ENCODE peak calls at places on chromosomes 7 and 10, in ten cellular contexts. E is activated CD4-positive, alpha-beta memory T cell treated with anti-CD3 and anti-CD28 coated beads, Interleukin-2, amount 10 ng/mL, durations not matched to agents 7 days and 5 days; K is GM03348; W is KBM-7; Q is kidney glomerular epithelial cell; Z is fibroblast of pulmonary artery; H is AG08395; L is H7; A is stimulated activated CD4-positive, alpha-beta T cell treated with anti-CD3 and anti-CD28 coated beads, Interleukin-12 subunit alpha, Interleukin-12 subunit beta, amount 100 ng/mL, for 4 hours; T is HFFc6. C is an unnamed sample.
A peak's percentile ranks its signal among the peaks of the same experiment; 100 is the strongest.

GRCh38 chr7:70098905-70099672 is 500.8 kb downstream of the AUTS2 start:
- DNase-seq in E (no peak), K (no peak), W (no peak), Q (no peak), Z (no peak), H (peak; percentile 28), L (no peak), A (no peak), T (no peak), C (no peak)

GRCh38 chr10:35328404-35329037 is 7.8 kb upstream of the CCNY start:
- DNase-seq in E (no peak), K (peak; percentile 26), W (no peak), Q (no peak), Z (peak; percentile 78), H (peak; percentile 53), L (no peak), A (no peak), T (peak; percentile 92), C (no peak)

GRCh38 chr10:59586407-59586891 is 123.2 kb downstream of the SLC16A9 start:
- DNase-seq in E (no peak), K (no peak), W (no peak), Q (no peak), Z (no peak), H (no peak), L (no peak), A (no peak), T (no peak), C (no peak)

GRCh38 chr7:8284606-8285005 is 22.6 kb upstream of the ICA1 start:
- DNase-seq in E (no peak), K (no peak), W (no peak), Q (no peak), Z (no peak), H (no peak), L (no peak), A (no peak), T (no peak), C (no peak)

GRCh38 chr10:76302936-76303656 is 871.7 kb downstream of the LRMDA start:
- DNase-seq in E (no peak), K (no peak), W (no peak), Q (peak; percentile 65), Z (no peak), H (peak; percentile 13), L (no peak), A (no peak), T (no peak), C (no peak)

GRCh38 chr7:44629825-44630580 is 23.6 kb downstream of the OGDH start:
- DNase-seq in E (no peak), K (no peak), W (no peak), Q (no peak), Z (no peak), H (no peak), L (no peak), A (no peak), T (no peak), C (no peak)

GRCh38 chr10:67668448-67668847 is 27.5 kb downstream of the CTNNA3 start:
- DNase-seq in E (no peak), K (no peak), W (no peak), Q (no peak), Z (peak; percentile 23), H (no peak), L (no peak), A (no peak), T (no peak), C (no peak)

GRCh38 chr7:151368136-151368571 is 26.5 kb downstream of the NUB1 start:
- DNase-seq in E (peak; percentile 77), K (peak; percentile 90), W (peak; percentile 86), Q (peak; percentile 85), Z (peak; percentile 78), H (peak; percentile 89), L (peak; percentile 92), A (peak; percentile 71), T (peak; percentile 56), C (peak; percentile 80)

GRCh38 chr7:36310897-36311296 is 78.8 kb upstream of the ANLN start:
- DNase-seq in E (no peak), K (no peak), W (no peak), Q (no peak), Z (no peak), H (no peak), L (no peak), A (no peak), T (no peak), C (no peak)

GRCh38 chr7:127250312-127251047 is 2.3 kb downstream of the GRM8 start:
- DNase-seq in E (no peak), K (no peak), W (peak; percentile 5), Q (no peak), Z (peak; percentile 6), H (no peak), L (no peak), A (no peak), T (no peak), C (no peak)

GRCh38 chr10:118045842-118046490 is 775 bp downstream of the RAB11FIP2 start:
- DNase-seq in E (peak; percentile 30), K (peak; percentile 47), W (peak; percentile 60), Q (peak; percentile 72), Z (peak; percentile 45), H (peak; percentile 44), L (no peak), A (peak; percentile 12), T (peak; percentile 49), C (peak; percentile 30)

GRCh38 chr7:116522247-116522646 is 2.6 kb upstream of the CAV1 start:
- DNase-seq in E (no peak), K (peak; percentile 54), W (no peak), Q (peak; percentile 87), Z (peak; percentile 94), H (peak; percentile 74), L (peak; percentile 38), A (no peak), T (peak; percentile 78), C (no peak)

GRCh38 chr7:80623465-80624252 is 14.8 kb upstream of the CD36 start:
- DNase-seq in E (no peak), K (no peak), W (no peak), Q (no peak), Z (no peak), H (no peak), L (no peak), A (no peak), T (no peak), C (no peak)

GRCh38 chr7:66747385-66748126 is 7.0 kb downstream of the RABGEF1 start:
- DNase-seq in E (no peak), K (no peak), W (no peak), Q (no peak), Z (peak; percentile 20), H (no peak), L (no peak), A (no peak), T (no peak), C (no peak)

GRCh38 chr10:123496336-123496735 is 169.8 kb upstream of the GPR26 start:
- DNase-seq in E (no peak), K (no peak), W (no peak), Q (no peak), Z (no peak), H (no peak), L (no peak), A (no peak), T (no peak), C (no peak)

GRCh38 chr10:45580371-45580770 is 92.2 kb downstream of the ZFAND4 start:
- DNase-seq in E (no peak), K (no peak), W (no peak), Q (no peak), Z (no peak), H (no peak), L (no peak), A (no peak), T (no peak), C (no peak)

GRCh38 chr10:7153750-7154149 is 257.1 kb downstream of the SFMBT2 start:
- DNase-seq in E (no peak), K (no peak), W (no peak), Q (peak; percentile 85), Z (peak; percentile 43), H (no peak), L (no peak), A (no peak), T (no peak), C (no peak)

C was measured in stimulated activated naive CD8-positive, alpha-beta T cell treated with anti-CD3 and anti-CD28 coated beads, Interleukin-15, amount 100 ng/mL, for 72 hours.